ENCODE peak calls at places on chromosomes 3 and 15, in eight cellular contexts. J, V, T, U, C, I, W and F are unnamed samples.

GRCh38 chr15:66943456-66944095 is 121.8 kb upstream of the SMAD3 start:
- DNase-seq in J (no peak), V (no peak), T (no peak), U (no peak), C (peak), I (no peak), W (no peak), F (no peak)

GRCh38 chr15:77060560-77060959 is 10.3 kb downstream of the TSPAN3 start:
- DNase-seq in J (no peak), V (no peak), T (no peak), U (no peak), C (no peak), I (no peak), W (no peak), F (no peak)

GRCh38 chr3:132360717-132361116 is 43.5 kb downstream of the ACP3 start:
- DNase-seq in J (no peak), V (no peak), T (no peak), U (no peak), C (no peak), I (no peak), W (no peak), F (no peak)

GRCh38 chr3:46706771-46707582 is 5.8 kb downstream of the TMIE start:
- DNase-seq in J (no peak), V (no peak), T (no peak), U (no peak), C (no peak), I (peak), W (no peak), F (no peak)

GRCh38 chr3:172546105-172546504 is 22.9 kb upstream of the TNFSF10 start:
- DNase-seq in J (peak), V (no peak), T (no peak), U (no peak), C (peak), I (no peak), W (peak), F (no peak)

GRCh38 chr3:118298133-118298532 is 736.5 kb downstream of the IGSF11 start:
- DNase-seq in J (no peak), V (no peak), T (no peak), U (no peak), C (no peak), I (no peak), W (no peak), F (no peak)

GRCh38 chr3:135261916-135262315 is 466.9 kb downstream of the EPHB1 start:
- DNase-seq in J (no peak), V (no peak), T (no peak), U (no peak), C (no peak), I (no peak), W (no peak), F (no peak)

GRCh38 chr3:48112813-48113212 is 75.4 kb downstream of the CDC25A start:
- DNase-seq in J (no peak), V (no peak), T (no peak), U (no peak), C (no peak), I (no peak), W (no peak), F (no peak)

GRCh38 chr3:118818386-118818785 is 216.3 kb downstream of the IGSF11 start:
- DNase-seq in J (no peak), V (no peak), T (no peak), U (no peak), C (peak), I (no peak), W (peak), F (no peak)

GRCh38 chr15:69751147-69751546 is 298.5 kb downstream of the RPLP1 start:
- DNase-seq in J (no peak), V (no peak), T (no peak), U (no peak), C (no peak), I (no peak), W (no peak), F (no peak)